ENCODE peak calls at places on chromosomes 3 and 15, in nine cellular contexts. One of them, this sample, is unnamed.

GRCh38 chr3:101966202-101966722 is 116.9 kb downstream of the NFKBIZ start:
- DNase-seq in HuH-7.5: no peak
- DNase-seq in stimulated activated CD4-positive, alpha-beta T cell treated with anti-CD3 and anti-CD28 coated beads, Interleukin-12 subunit alpha, Interleukin-12 subunit beta, amount 100 ng/mL, for 48 hours: no peak
- DNase-seq in Right ventricle myocardium superior: no peak
- DNase-seq in activated naive CD4-positive, alpha-beta T cell treated with anti-CD3 and anti-CD28 coated beads, Interleukin-2, amount 10 ng/mL, durations not matched to agents 7 days and 5 days: no peak
- DNase-seq in coronary artery: no peak
- DNase-seq in M059J: no peak
- DNase-seq in amniotic stem cell: no peak
- DNase-seq in activated T-cell treated with anti-CD3 and anti-CD28 coated beads for 48 hours: no peak
- DNase-seq in this sample: no peak

GRCh38 chr3:123385981-123386380 is 62.9 kb downstream of the ADCY5 start:
- DNase-seq in Right ventricle myocardium superior: peak; percentile 72
- DNase-seq in M059J: peak; percentile 71
- DNase-seq in stimulated activated CD4-positive, alpha-beta T cell treated with anti-CD3 and anti-CD28 coated beads, Interleukin-12 subunit alpha, Interleukin-12 subunit beta, amount 100 ng/mL, for 48 hours: no peak
- DNase-seq in activated T-cell treated with anti-CD3 and anti-CD28 coated beads for 48 hours: no peak
- DNase-seq in activated naive CD4-positive, alpha-beta T cell treated with anti-CD3 and anti-CD28 coated beads, Interleukin-2, amount 10 ng/mL, durations not matched to agents 7 days and 5 days: no peak
- DNase-seq in coronary artery: no peak
- DNase-seq in amniotic stem cell: no peak
- DNase-seq in HuH-7.5: no peak
- DNase-seq in this sample: peak; percentile 67

GRCh38 chr15:44137750-44138149 is 57.3 kb downstream of the FRMD5 start:
- DNase-seq in amniotic stem cell: no peak
- DNase-seq in Right ventricle myocardium superior: no peak
- DNase-seq in HuH-7.5: no peak
- DNase-seq in stimulated activated CD4-positive, alpha-beta T cell treated with anti-CD3 and anti-CD28 coated beads, Interleukin-12 subunit alpha, Interleukin-12 subunit beta, amount 100 ng/mL, for 48 hours: no peak
- DNase-seq in M059J: peak; percentile 78
- DNase-seq in coronary artery: no peak
- DNase-seq in activated naive CD4-positive, alpha-beta T cell treated with anti-CD3 and anti-CD28 coated beads, Interleukin-2, amount 10 ng/mL, durations not matched to agents 7 days and 5 days: no peak
- DNase-seq in activated T-cell treated with anti-CD3 and anti-CD28 coated beads for 48 hours: no peak
- DNase-seq in this sample: no peak

GRCh38 chr15:39618063-39618823 is 37.4 kb downstream of the THBS1 start:
- DNase-seq in activated naive CD4-positive, alpha-beta T cell treated with anti-CD3 and anti-CD28 coated beads, Interleukin-2, amount 10 ng/mL, durations not matched to agents 7 days and 5 days: no peak
- DNase-seq in activated T-cell treated with anti-CD3 and anti-CD28 coated beads for 48 hours: no peak
- DNase-seq in M059J: no peak
- DNase-seq in stimulated activated CD4-positive, alpha-beta T cell treated with anti-CD3 and anti-CD28 coated beads, Interleukin-12 subunit alpha, Interleukin-12 subunit beta, amount 100 ng/mL, for 48 hours: no peak
- DNase-seq in coronary artery: no peak
- DNase-seq in amniotic stem cell: no peak
- DNase-seq in HuH-7.5: no peak
- DNase-seq in Right ventricle myocardium superior: no peak
- DNase-seq in this sample: no peak

GRCh38 chr15:70086636-70087035 is 11.1 kb downstream of the TLE3 start:
- DNase-seq in M059J: no peak
- DNase-seq in HuH-7.5: no peak
- DNase-seq in amniotic stem cell: no peak
- DNase-seq in stimulated activated CD4-positive, alpha-beta T cell treated with anti-CD3 and anti-CD28 coated beads, Interleukin-12 subunit alpha, Interleukin-12 subunit beta, amount 100 ng/mL, for 48 hours: no peak
- DNase-seq in coronary artery: no peak
- DNase-seq in activated naive CD4-positive, alpha-beta T cell treated with anti-CD3 and anti-CD28 coated beads, Interleukin-2, amount 10 ng/mL, durations not matched to agents 7 days and 5 days: no peak
- DNase-seq in activated T-cell treated with anti-CD3 and anti-CD28 coated beads for 48 hours: no peak
- DNase-seq in Right ventricle myocardium superior: no peak
- DNase-seq in this sample: no peak

GRCh38 chr3:2714856-2715255 is 395.3 kb downstream of the IL5RA start:
- DNase-seq in coronary artery: no peak
- DNase-seq in stimulated activated CD4-positive, alpha-beta T cell treated with anti-CD3 and anti-CD28 coated beads, Interleukin-12 subunit alpha, Interleukin-12 subunit beta, amount 100 ng/mL, for 48 hours: no peak
- DNase-seq in Right ventricle myocardium superior: no peak
- DNase-seq in M059J: no peak
- DNase-seq in activated naive CD4-positive, alpha-beta T cell treated with anti-CD3 and anti-CD28 coated beads, Interleukin-2, amount 10 ng/mL, durations not matched to agents 7 days and 5 days: no peak
- DNase-seq in HuH-7.5: no peak
- DNase-seq in activated T-cell treated with anti-CD3 and anti-CD28 coated beads for 48 hours: no peak
- DNase-seq in amniotic stem cell: no peak
- DNase-seq in this sample: no peak

GRCh38 chr3:179653106-179653776 is 401 bp downstream of the USP13 start:
- DNase-seq in activated T-cell treated with anti-CD3 and anti-CD28 coated beads for 48 hours: peak; percentile 53
- DNase-seq in activated naive CD4-positive, alpha-beta T cell treated with anti-CD3 and anti-CD28 coated beads, Interleukin-2, amount 10 ng/mL, durations not matched to agents 7 days and 5 days: peak; percentile 72
- DNase-seq in amniotic stem cell: peak; percentile 62
- DNase-seq in stimulated activated CD4-positive, alpha-beta T cell treated with anti-CD3 and anti-CD28 coated beads, Interleukin-12 subunit alpha, Interleukin-12 subunit beta, amount 100 ng/mL, for 48 hours: peak; percentile 40
- DNase-seq in M059J: peak; percentile 87
- DNase-seq in Right ventricle myocardium superior: peak; percentile 82
- DNase-seq in coronary artery: peak; percentile 84
- DNase-seq in HuH-7.5: peak; percentile 51
- DNase-seq in this sample: peak; percentile 87

GRCh38 chr3:109338322-109338721 is 976 bp upstream of the DPPA4 start:
- DNase-seq in activated naive CD4-positive, alpha-beta T cell treated with anti-CD3 and anti-CD28 coated beads, Interleukin-2, amount 10 ng/mL, durations not matched to agents 7 days and 5 days: no peak
- DNase-seq in stimulated activated CD4-positive, alpha-beta T cell treated with anti-CD3 and anti-CD28 coated beads, Interleukin-12 subunit alpha, Interleukin-12 subunit beta, amount 100 ng/mL, for 48 hours: no peak
- DNase-seq in coronary artery: no peak
- DNase-seq in amniotic stem cell: no peak
- DNase-seq in M059J: no peak
- DNase-seq in Right ventricle myocardium superior: no peak
- DNase-seq in activated T-cell treated with anti-CD3 and anti-CD28 coated beads for 48 hours: no peak
- DNase-seq in HuH-7.5: no peak
- DNase-seq in this sample: no peak

GRCh38 chr3:18425641-18426403 is 683 bp upstream of the SATB1 start:
- DNase-seq in Right ventricle myocardium superior: peak; percentile 66
- DNase-seq in HuH-7.5: peak; percentile 32
- DNase-seq in M059J: peak; percentile 6
- DNase-seq in activated naive CD4-positive, alpha-beta T cell treated with anti-CD3 and anti-CD28 coated beads, Interleukin-2, amount 10 ng/mL, durations not matched to agents 7 days and 5 days: peak; percentile 84
- DNase-seq in amniotic stem cell: no peak
- DNase-seq in activated T-cell treated with anti-CD3 and anti-CD28 coated beads for 48 hours: peak; percentile 66
- DNase-seq in stimulated activated CD4-positive, alpha-beta T cell treated with anti-CD3 and anti-CD28 coated beads, Interleukin-12 subunit alpha, Interleukin-12 subunit beta, amount 100 ng/mL, for 48 hours: peak; percentile 48
- DNase-seq in coronary artery: peak; percentile 72
- DNase-seq in this sample: peak; percentile 72

GRCh38 chr3:39142067-39142466 is 11.3 kb downstream of the CSRNP1 start:
- DNase-seq in amniotic stem cell: no peak
- DNase-seq in activated naive CD4-positive, alpha-beta T cell treated with anti-CD3 and anti-CD28 coated beads, Interleukin-2, amount 10 ng/mL, durations not matched to agents 7 days and 5 days: no peak
- DNase-seq in Right ventricle myocardium superior: no peak
- DNase-seq in HuH-7.5: no peak
- DNase-seq in M059J: no peak
- DNase-seq in stimulated activated CD4-positive, alpha-beta T cell treated with anti-CD3 and anti-CD28 coated beads, Interleukin-12 subunit alpha, Interleukin-12 subunit beta, amount 100 ng/mL, for 48 hours: no peak
- DNase-seq in activated T-cell treated with anti-CD3 and anti-CD28 coated beads for 48 hours: no peak
- DNase-seq in coronary artery: peak; percentile 61
- DNase-seq in this sample: no peak

GRCh38 chr3:175238848-175239247 is 379.7 kb downstream of the NAALADL2 start:
- DNase-seq in Right ventricle myocardium superior: no peak
- DNase-seq in M059J: no peak
- DNase-seq in activated T-cell treated with anti-CD3 and anti-CD28 coated beads for 48 hours: no peak
- DNase-seq in coronary artery: no peak
- DNase-seq in amniotic stem cell: no peak
- DNase-seq in stimulated activated CD4-positive, alpha-beta T cell treated with anti-CD3 and anti-CD28 coated beads, Interleukin-12 subunit alpha, Interleukin-12 subunit beta, amount 100 ng/mL, for 48 hours: no peak
- DNase-seq in activated naive CD4-positive, alpha-beta T cell treated with anti-CD3 and anti-CD28 coated beads, Interleukin-2, amount 10 ng/mL, durations not matched to agents 7 days and 5 days: no peak
- DNase-seq in HuH-7.5: no peak
- DNase-seq in this sample: no peak

GRCh38 chr3:193605876-193606275 is 12.9 kb downstream of the OPA1 start:
- DNase-seq in activated T-cell treated with anti-CD3 and anti-CD28 coated beads for 48 hours: no peak
- DNase-seq in M059J: peak; percentile 70
- DNase-seq in stimulated activated CD4-positive, alpha-beta T cell treated with anti-CD3 and anti-CD28 coated beads, Interleukin-12 subunit alpha, Interleukin-12 subunit beta, amount 100 ng/mL, for 48 hours: peak; percentile 71
- DNase-seq in activated naive CD4-positive, alpha-beta T cell treated with anti-CD3 and anti-CD28 coated beads, Interleukin-2, amount 10 ng/mL, durations not matched to agents 7 days and 5 days: peak; percentile 60
- DNase-seq in coronary artery: no peak
- DNase-seq in amniotic stem cell: peak; percentile 46
- DNase-seq in Right ventricle myocardium superior: no peak
- DNase-seq in HuH-7.5: peak; percentile 18
- DNase-seq in this sample: no peak

This sample was measured in Right ventricle myocardium inferior.